ENCODE peak calls at places on chromosome 13, in nine cellular contexts. One of them, this sample, is unnamed.

GRCh38 chr13:68099616-68100015 is 869.5 kb upstream of the PCDH9 start:
- DNase-seq in AG04450: peak; percentile 13
- DNase-seq in WTC11: no peak
- DNase-seq in HT1080: peak; percentile 66
- DNase-seq in activated CD4-positive, alpha-beta T cell treated with anti-CD3 and anti-CD28 coated beads for 24 hours: no peak
- DNase-seq in iPS DF 19.7: no peak
- DNase-seq in SHP77 treated with DMSO at 0.1 percent for 48 hours: no peak
- DNase-seq in EL: no peak
- DNase-seq in H54: peak; percentile 17
- DNase-seq in this sample: no peak

GRCh38 chr13:44758595-44759221 is 182.6 kb upstream of the TSC22D1 start:
- DNase-seq in EL: peak; percentile 85
- DNase-seq in HT1080: peak; percentile 97
- DNase-seq in iPS DF 19.7: no peak
- DNase-seq in H54: peak; percentile 50
- DNase-seq in WTC11: no peak
- DNase-seq in SHP77 treated with DMSO at 0.1 percent for 48 hours: no peak
- DNase-seq in AG04450: peak; percentile 87
- DNase-seq in activated CD4-positive, alpha-beta T cell treated with anti-CD3 and anti-CD28 coated beads for 24 hours: no peak
- DNase-seq in this sample: no peak

GRCh38 chr13:46198794-46199193 is 12.9 kb upstream of the LRRC63 start:
- DNase-seq in HT1080: no peak
- DNase-seq in WTC11: no peak
- DNase-seq in EL: no peak
- DNase-seq in activated CD4-positive, alpha-beta T cell treated with anti-CD3 and anti-CD28 coated beads for 24 hours: no peak
- DNase-seq in SHP77 treated with DMSO at 0.1 percent for 48 hours: no peak
- DNase-seq in H54: no peak
- DNase-seq in iPS DF 19.7: no peak
- DNase-seq in AG04450: no peak
- DNase-seq in this sample: no peak

GRCh38 chr13:109787135-109787954 is 962 bp upstream of the IRS2 start:
- DNase-seq in activated CD4-positive, alpha-beta T cell treated with anti-CD3 and anti-CD28 coated beads for 24 hours: no peak
- DNase-seq in AG04450: no peak
- DNase-seq in iPS DF 19.7: no peak
- DNase-seq in WTC11: peak; percentile 63
- DNase-seq in HT1080: peak; percentile 58
- DNase-seq in H54: peak; percentile 73
- DNase-seq in EL: peak; percentile 64
- DNase-seq in SHP77 treated with DMSO at 0.1 percent for 48 hours: peak; percentile 51
- DNase-seq in this sample: no peak

GRCh38 chr13:91375119-91375729 is 23.2 kb upstream of the GPC5 start:
- DNase-seq in iPS DF 19.7: no peak
- DNase-seq in HT1080: no peak
- DNase-seq in WTC11: no peak
- DNase-seq in AG04450: no peak
- DNase-seq in SHP77 treated with DMSO at 0.1 percent for 48 hours: no peak
- DNase-seq in activated CD4-positive, alpha-beta T cell treated with anti-CD3 and anti-CD28 coated beads for 24 hours: no peak
- DNase-seq in EL: peak; percentile 7
- DNase-seq in H54: no peak
- DNase-seq in this sample: peak; percentile 27

GRCh38 chr13:110647365-110647737 is 32.0 kb downstream of the NAXD start:
- DNase-seq in EL: no peak
- DNase-seq in H54: no peak
- DNase-seq in HT1080: no peak
- DNase-seq in WTC11: no peak
- DNase-seq in activated CD4-positive, alpha-beta T cell treated with anti-CD3 and anti-CD28 coated beads for 24 hours: no peak
- DNase-seq in AG04450: no peak
- DNase-seq in iPS DF 19.7: no peak
- DNase-seq in SHP77 treated with DMSO at 0.1 percent for 48 hours: no peak
- DNase-seq in this sample: no peak

GRCh38 chr13:43305416-43305815 is 282.0 kb downstream of the DNAJC15 start:
- DNase-seq in WTC11: no peak
- DNase-seq in SHP77 treated with DMSO at 0.1 percent for 48 hours: no peak
- DNase-seq in activated CD4-positive, alpha-beta T cell treated with anti-CD3 and anti-CD28 coated beads for 24 hours: no peak
- DNase-seq in HT1080: peak; percentile 89
- DNase-seq in H54: peak; percentile 18
- DNase-seq in EL: peak; percentile 69
- DNase-seq in iPS DF 19.7: no peak
- DNase-seq in AG04450: no peak
- DNase-seq in this sample: no peak

GRCh38 chr13:111630411-111630810 is 310.0 kb downstream of the TEX29 start:
- DNase-seq in SHP77 treated with DMSO at 0.1 percent for 48 hours: no peak
- DNase-seq in AG04450: no peak
- DNase-seq in activated CD4-positive, alpha-beta T cell treated with anti-CD3 and anti-CD28 coated beads for 24 hours: no peak
- DNase-seq in HT1080: no peak
- DNase-seq in EL: no peak
- DNase-seq in H54: no peak
- DNase-seq in WTC11: peak; percentile 52
- DNase-seq in iPS DF 19.7: no peak
- DNase-seq in this sample: no peak

GRCh38 chr13:21348771-21349170 is 110.3 kb downstream of the ZDHHC20 start:
- DNase-seq in WTC11: no peak
- DNase-seq in iPS DF 19.7: no peak
- DNase-seq in activated CD4-positive, alpha-beta T cell treated with anti-CD3 and anti-CD28 coated beads for 24 hours: no peak
- DNase-seq in SHP77 treated with DMSO at 0.1 percent for 48 hours: no peak
- DNase-seq in AG04450: no peak
- DNase-seq in H54: no peak
- DNase-seq in EL: no peak
- DNase-seq in HT1080: no peak
- DNase-seq in this sample: no peak

GRCh38 chr13:23060972-23061371 is 119.8 kb upstream of the SGCG start:
- DNase-seq in activated CD4-positive, alpha-beta T cell treated with anti-CD3 and anti-CD28 coated beads for 24 hours: no peak
- DNase-seq in SHP77 treated with DMSO at 0.1 percent for 48 hours: no peak
- DNase-seq in WTC11: no peak
- DNase-seq in iPS DF 19.7: no peak
- DNase-seq in H54: no peak
- DNase-seq in EL: no peak
- DNase-seq in AG04450: no peak
- DNase-seq in HT1080: no peak
- DNase-seq in this sample: no peak

GRCh38 chr13:71046360-71047079 is 820.5 kb downstream of the DACH1 start:
- DNase-seq in activated CD4-positive, alpha-beta T cell treated with anti-CD3 and anti-CD28 coated beads for 24 hours: no peak
- DNase-seq in SHP77 treated with DMSO at 0.1 percent for 48 hours: no peak
- DNase-seq in EL: no peak
- DNase-seq in H54: no peak
- DNase-seq in HT1080: no peak
- DNase-seq in WTC11: no peak
- DNase-seq in AG04450: no peak
- DNase-seq in iPS DF 19.7: no peak
- DNase-seq in this sample: no peak

GRCh38 chr13:107807306-107808073 is 407.8 kb downstream of the LIG4 start:
- DNase-seq in AG04450: no peak
- DNase-seq in H54: no peak
- DNase-seq in EL: no peak
- DNase-seq in iPS DF 19.7: no peak
- DNase-seq in HT1080: no peak
- DNase-seq in SHP77 treated with DMSO at 0.1 percent for 48 hours: peak; percentile 45
- DNase-seq in activated CD4-positive, alpha-beta T cell treated with anti-CD3 and anti-CD28 coated beads for 24 hours: no peak
- DNase-seq in WTC11: no peak
- DNase-seq in this sample: no peak

GRCh38 chr13:23440821-23441608 is 7.5 kb upstream of the SACS start:
- DNase-seq in WTC11: no peak
- DNase-seq in H54: peak; percentile 44
- DNase-seq in HT1080: peak; percentile 67
- DNase-seq in AG04450: no peak
- DNase-seq in activated CD4-positive, alpha-beta T cell treated with anti-CD3 and anti-CD28 coated beads for 24 hours: no peak
- DNase-seq in SHP77 treated with DMSO at 0.1 percent for 48 hours: no peak
- DNase-seq in EL: no peak
- DNase-seq in iPS DF 19.7: no peak
- DNase-seq in this sample: no peak

GRCh38 chr13:65932587-65933239 is 1297.4 kb downstream of the PCDH9 start:
- DNase-seq in SHP77 treated with DMSO at 0.1 percent for 48 hours: no peak
- DNase-seq in WTC11: no peak
- DNase-seq in activated CD4-positive, alpha-beta T cell treated with anti-CD3 and anti-CD28 coated beads for 24 hours: no peak
- DNase-seq in H54: no peak
- DNase-seq in AG04450: no peak
- DNase-seq in EL: peak; percentile 80
- DNase-seq in iPS DF 19.7: no peak
- DNase-seq in HT1080: no peak
- DNase-seq in this sample: no peak

GRCh38 chr13:73767191-73767741 is 366.9 kb downstream of the KLF12 start:
- DNase-seq in HT1080: no peak
- DNase-seq in WTC11: peak; percentile 16
- DNase-seq in AG04450: no peak
- DNase-seq in EL: no peak
- DNase-seq in iPS DF 19.7: peak; percentile 40
- DNase-seq in SHP77 treated with DMSO at 0.1 percent for 48 hours: no peak
- DNase-seq in H54: no peak
- DNase-seq in activated CD4-positive, alpha-beta T cell treated with anti-CD3 and anti-CD28 coated beads for 24 hours: no peak
- DNase-seq in this sample: no peak

GRCh38 chr13:101181076-101181685 is 235.1 kb downstream of the NALCN start:
- DNase-seq in AG04450: no peak
- DNase-seq in EL: peak; percentile 3
- DNase-seq in WTC11: no peak
- DNase-seq in SHP77 treated with DMSO at 0.1 percent for 48 hours: no peak
- DNase-seq in H54: no peak
- DNase-seq in activated CD4-positive, alpha-beta T cell treated with anti-CD3 and anti-CD28 coated beads for 24 hours: no peak
- DNase-seq in iPS DF 19.7: no peak
- DNase-seq in HT1080: no peak
- DNase-seq in this sample: no peak

GRCh38 chr13:101474419-101474957 is 22.0 kb downstream of the ITGBL1 start:
- DNase-seq in H54: no peak
- DNase-seq in EL: peak; percentile 92
- DNase-seq in WTC11: peak; percentile 73
- DNase-seq in AG04450: peak; percentile 90
- DNase-seq in SHP77 treated with DMSO at 0.1 percent for 48 hours: no peak
- DNase-seq in iPS DF 19.7: peak; percentile 33
- DNase-seq in activated CD4-positive, alpha-beta T cell treated with anti-CD3 and anti-CD28 coated beads for 24 hours: no peak
- DNase-seq in HT1080: peak; percentile 73
- DNase-seq in this sample: no peak

GRCh38 chr13:50697746-50698526 is 145.6 kb downstream of the DLEU7 start:
- DNase-seq in SHP77 treated with DMSO at 0.1 percent for 48 hours: no peak
- DNase-seq in EL: no peak
- DNase-seq in WTC11: no peak
- DNase-seq in HT1080: no peak
- DNase-seq in H54: no peak
- DNase-seq in iPS DF 19.7: no peak
- DNase-seq in AG04450: no peak
- DNase-seq in activated CD4-positive, alpha-beta T cell treated with anti-CD3 and anti-CD28 coated beads for 24 hours: no peak
- DNase-seq in this sample: no peak

GRCh38 chr13:72788831-72789230 is 6.9 kb downstream of the PIBF1 start:
- DNase-seq in H54: no peak
- DNase-seq in SHP77 treated with DMSO at 0.1 percent for 48 hours: no peak
- DNase-seq in EL: no peak
- DNase-seq in AG04450: no peak
- DNase-seq in WTC11: no peak
- DNase-seq in HT1080: no peak
- DNase-seq in iPS DF 19.7: no peak
- DNase-seq in activated CD4-positive, alpha-beta T cell treated with anti-CD3 and anti-CD28 coated beads for 24 hours: no peak
- DNase-seq in this sample: no peak

GRCh38 chr13:30049692-30050091 is 199.3 kb upstream of the UBL3 start:
- DNase-seq in AG04450: no peak
- DNase-seq in EL: peak; percentile 58
- DNase-seq in H54: no peak
- DNase-seq in SHP77 treated with DMSO at 0.1 percent for 48 hours: no peak
- DNase-seq in activated CD4-positive, alpha-beta T cell treated with anti-CD3 and anti-CD28 coated beads for 24 hours: no peak
- DNase-seq in WTC11: no peak
- DNase-seq in iPS DF 19.7: no peak
- DNase-seq in HT1080: peak; percentile 37
- DNase-seq in this sample: no peak

GRCh38 chr13:107685876-107686275 is 529.5 kb downstream of the LIG4 start:
- DNase-seq in HT1080: no peak
- DNase-seq in SHP77 treated with DMSO at 0.1 percent for 48 hours: no peak
- DNase-seq in iPS DF 19.7: no peak
- DNase-seq in H54: no peak
- DNase-seq in activated CD4-positive, alpha-beta T cell treated with anti-CD3 and anti-CD28 coated beads for 24 hours: no peak
- DNase-seq in EL: no peak
- DNase-seq in AG04450: no peak
- DNase-seq in WTC11: no peak
- DNase-seq in this sample: no peak

GRCh38 chr13:107901996-107902562 is 313.3 kb downstream of the LIG4 start:
- DNase-seq in HT1080: no peak
- DNase-seq in iPS DF 19.7: no peak
- DNase-seq in SHP77 treated with DMSO at 0.1 percent for 48 hours: no peak
- DNase-seq in activated CD4-positive, alpha-beta T cell treated with anti-CD3 and anti-CD28 coated beads for 24 hours: no peak
- DNase-seq in AG04450: no peak
- DNase-seq in WTC11: no peak
- DNase-seq in H54: no peak
- DNase-seq in EL: no peak
- DNase-seq in this sample: no peak

GRCh38 chr13:73748404-73748803 is 385.8 kb downstream of the KLF12 start:
- DNase-seq in EL: no peak
- DNase-seq in activated CD4-positive, alpha-beta T cell treated with anti-CD3 and anti-CD28 coated beads for 24 hours: no peak
- DNase-seq in H54: no peak
- DNase-seq in AG04450: no peak
- DNase-seq in SHP77 treated with DMSO at 0.1 percent for 48 hours: no peak
- DNase-seq in WTC11: no peak
- DNase-seq in iPS DF 19.7: no peak
- DNase-seq in HT1080: no peak
- DNase-seq in this sample: no peak

GRCh38 chr13:99165753-99166587 is 34.7 kb upstream of the UBAC2 start:
- DNase-seq in EL: no peak
- DNase-seq in SHP77 treated with DMSO at 0.1 percent for 48 hours: no peak
- DNase-seq in activated CD4-positive, alpha-beta T cell treated with anti-CD3 and anti-CD28 coated beads for 24 hours: no peak
- DNase-seq in iPS DF 19.7: no peak
- DNase-seq in AG04450: no peak
- DNase-seq in HT1080: no peak
- DNase-seq in WTC11: no peak
- DNase-seq in H54: no peak
- DNase-seq in this sample: no peak

GRCh38 chr13:21240586-21240985 is 64.1 kb downstream of the MRPL57 start:
- DNase-seq in AG04450: no peak
- DNase-seq in H54: no peak
- DNase-seq in activated CD4-positive, alpha-beta T cell treated with anti-CD3 and anti-CD28 coated beads for 24 hours: no peak
- DNase-seq in SHP77 treated with DMSO at 0.1 percent for 48 hours: no peak
- DNase-seq in WTC11: no peak
- DNase-seq in HT1080: peak; percentile 74
- DNase-seq in EL: peak; percentile 78
- DNase-seq in iPS DF 19.7: no peak
- DNase-seq in this sample: no peak

GRCh38 chr13:28540612-28541011 is 45.7 kb upstream of the FLT1 start:
- DNase-seq in iPS DF 19.7: no peak
- DNase-seq in activated CD4-positive, alpha-beta T cell treated with anti-CD3 and anti-CD28 coated beads for 24 hours: no peak
- DNase-seq in EL: peak; percentile 12
- DNase-seq in H54: no peak
- DNase-seq in AG04450: no peak
- DNase-seq in HT1080: peak; percentile 39
- DNase-seq in WTC11: no peak
- DNase-seq in SHP77 treated with DMSO at 0.1 percent for 48 hours: no peak
- DNase-seq in this sample: peak; percentile 25

GRCh38 chr13:83086948-83087347 is 795.3 kb downstream of the SLITRK1 start:
- DNase-seq in EL: no peak
- DNase-seq in WTC11: no peak
- DNase-seq in SHP77 treated with DMSO at 0.1 percent for 48 hours: no peak
- DNase-seq in iPS DF 19.7: no peak
- DNase-seq in H54: no peak
- DNase-seq in AG04450: no peak
- DNase-seq in HT1080: no peak
- DNase-seq in activated CD4-positive, alpha-beta T cell treated with anti-CD3 and anti-CD28 coated beads for 24 hours: no peak
- DNase-seq in this sample: no peak

GRCh38 chr13:59201836-59202235 is 961.9 kb downstream of the DIAPH3 start:
- DNase-seq in iPS DF 19.7: no peak
- DNase-seq in H54: no peak
- DNase-seq in EL: no peak
- DNase-seq in HT1080: peak; percentile 6
- DNase-seq in SHP77 treated with DMSO at 0.1 percent for 48 hours: no peak
- DNase-seq in WTC11: no peak
- DNase-seq in AG04450: no peak
- DNase-seq in activated CD4-positive, alpha-beta T cell treated with anti-CD3 and anti-CD28 coated beads for 24 hours: no peak
- DNase-seq in this sample: no peak

GRCh38 chr13:35760678-35761308 is 284.3 kb upstream of the MAB21L1 start:
- DNase-seq in EL: no peak
- DNase-seq in HT1080: no peak
- DNase-seq in SHP77 treated with DMSO at 0.1 percent for 48 hours: no peak
- DNase-seq in AG04450: no peak
- DNase-seq in activated CD4-positive, alpha-beta T cell treated with anti-CD3 and anti-CD28 coated beads for 24 hours: no peak
- DNase-seq in H54: no peak
- DNase-seq in WTC11: no peak
- DNase-seq in iPS DF 19.7: no peak
- DNase-seq in this sample: no peak

GRCh38 chr13:30735025-30735967 is at the start of gene ALOX5AP:
- DNase-seq in EL: no peak
- DNase-seq in H54: no peak
- DNase-seq in WTC11: no peak
- DNase-seq in AG04450: no peak
- DNase-seq in iPS DF 19.7: no peak
- DNase-seq in activated CD4-positive, alpha-beta T cell treated with anti-CD3 and anti-CD28 coated beads for 24 hours: no peak
- DNase-seq in SHP77 treated with DMSO at 0.1 percent for 48 hours: no peak
- DNase-seq in HT1080: no peak
- DNase-seq in this sample: peak; percentile 41

GRCh38 chr13:98039261-98039660 is 85.8 kb downstream of the IPO5 start:
- DNase-seq in EL: no peak
- DNase-seq in iPS DF 19.7: no peak
- DNase-seq in H54: no peak
- DNase-seq in HT1080: no peak
- DNase-seq in WTC11: no peak
- DNase-seq in AG04450: no peak
- DNase-seq in activated CD4-positive, alpha-beta T cell treated with anti-CD3 and anti-CD28 coated beads for 24 hours: no peak
- DNase-seq in SHP77 treated with DMSO at 0.1 percent for 48 hours: no peak
- DNase-seq in this sample: no peak

This sample was measured in GM19239.